ENCODE peak calls at places on chromosomes 16 and 17, in eight cellular contexts. T, R, O, I, J, S, F and Y are unnamed samples.

GRCh38 chr16:5769513-5769912 is 671.9 kb upstream of the EEF2KMT start:
- DNase-seq in F (no peak), S (no peak), I (no peak), J (no peak), R (no peak), T (no peak), O (no peak), Y (no peak)

GRCh38 chr16:76277099-76278030 is at the start of gene CNTNAP4:
- DNase-seq in R (no peak), S (no peak), F (peak), T (no peak), I (no peak), J (no peak), O (no peak), Y (no peak)

GRCh38 chr16:90034504-90034903 is 15.2 kb upstream of the DBNDD1 start:
- DNase-seq in R (no peak), F (no peak), S (no peak), J (no peak), O (no peak), T (no peak), I (no peak), Y (no peak)

GRCh38 chr17:44913676-44914075 is 1.6 kb downstream of the GFAP start:
- DNase-seq in F (no peak), S (no peak), O (no peak), I (no peak), T (no peak), R (no peak), J (no peak), Y (peak)

GRCh38 chr17:50290074-50290702 is 15.9 kb downstream of the TMEM92 start:
- DNase-seq in F (peak), R (no peak), T (no peak), I (peak), J (no peak), S (peak), O (peak), Y (no peak)

GRCh38 chr17:31581491-31581890 is 190.0 kb downstream of the RAB11FIP4 start:
- DNase-seq in R (no peak), S (no peak), F (no peak), O (no peak), T (no peak), J (no peak), I (peak), Y (no peak)

GRCh38 chr17:72119963-72120877 is 600 bp upstream of the SOX9 start:
- DNase-seq in F (peak), J (peak), S (peak), I (peak), R (peak), T (no peak), O (no peak), Y (peak)

GRCh38 chr16:57707331-57707730 is 12.7 kb downstream of the DRC7 start:
- DNase-seq in R (no peak), I (no peak), S (no peak), J (no peak), F (no peak), O (no peak), T (no peak), Y (no peak)

GRCh38 chr17:36888236-36888957 is 48.9 kb upstream of the LHX1 start:
- DNase-seq in J (no peak), S (no peak), R (no peak), I (no peak), O (no peak), T (no peak), F (no peak), Y (no peak)

GRCh38 chr16:78563905-78564304 is 464.5 kb downstream of the WWOX start:
- DNase-seq in J (no peak), T (no peak), R (no peak), I (no peak), O (no peak), S (peak), F (no peak), Y (no peak)

GRCh38 chr16:88451586-88452484 is 1.2 kb upstream of the ZFPM1 start:
- DNase-seq in T (no peak), O (no peak), S (no peak), F (no peak), R (no peak), J (no peak), I (no peak), Y (no peak)

GRCh38 chr17:80029235-80029974 is 6.3 kb downstream of the TBC1D16 start:
- DNase-seq in I (no peak), S (no peak), R (no peak), T (no peak), F (no peak), O (no peak), J (no peak), Y (no peak)

GRCh38 chr16:89096768-89097527 is 3.3 kb downstream of the ACSF3 start:
- DNase-seq in J (no peak), R (no peak), O (no peak), F (no peak), I (no peak), T (no peak), S (no peak), Y (no peak)

GRCh38 chr16:88466175-88466862 is 13.2 kb downstream of the ZFPM1 start:
- DNase-seq in T (no peak), J (no peak), F (no peak), S (no peak), I (no peak), O (no peak), R (peak), Y (peak)

GRCh38 chr17:62219500-62219899 is 154.4 kb upstream of the MED13 start:
- DNase-seq in S (no peak), O (no peak), F (no peak), R (no peak), J (no peak), T (no peak), I (no peak), Y (no peak)

GRCh38 chr16:48067388-48067787 is 88.4 kb downstream of the ABCC12 start:
- DNase-seq in O (no peak), S (no peak), T (no peak), I (no peak), F (no peak), R (no peak), J (no peak), Y (no peak)

GRCh38 chr17:3589784-3590183 is 19.4 kb downstream of the TRPV1 start:
- DNase-seq in I (no peak), T (no peak), R (no peak), J (no peak), O (no peak), S (no peak), F (no peak), Y (no peak)

GRCh38 chr16:86382067-86382773 is 128.1 kb upstream of the FOXF1 start:
- DNase-seq in T (no peak), R (no peak), O (no peak), J (no peak), F (no peak), S (no peak), I (no peak), Y (no peak)

GRCh38 chr17:14201595-14201994 is 35.1 kb downstream of the CDRT15 start:
- DNase-seq in I (no peak), T (no peak), S (no peak), O (no peak), J (no peak), F (no peak), R (no peak), Y (no peak)

GRCh38 chr17:58758890-58759289 is 3.2 kb downstream of the PPM1E start:
- DNase-seq in S (no peak), R (no peak), I (no peak), J (no peak), F (no peak), O (no peak), T (no peak), Y (no peak)

GRCh38 chr17:28112199-28112995 is 69.9 kb downstream of the NLK start:
- DNase-seq in R (no peak), F (no peak), T (no peak), S (no peak), I (no peak), O (no peak), J (no peak), Y (no peak)

GRCh38 chr17:39551879-39552278 is 55.8 kb downstream of the NEUROD2 start:
- DNase-seq in O (no peak), I (no peak), T (no peak), F (no peak), J (no peak), S (no peak), R (no peak), Y (no peak)

GRCh38 chr16:66342294-66342900 is 24.1 kb upstream of the CDH5 start:
- DNase-seq in O (peak), I (no peak), S (no peak), F (no peak), T (no peak), R (peak), J (peak), Y (peak)

GRCh38 chr17:34562387-34562786 is 17.0 kb upstream of the TMEM132E start:
- DNase-seq in S (no peak), T (no peak), R (no peak), I (no peak), F (no peak), J (no peak), O (peak), Y (no peak)
- TF ChIP-seq CTCF in S (no peak), T (peak), R (peak), I (peak), F (peak), J (peak), O (peak), Y (no peak)

GRCh38 chr17:48211787-48212186 is 104.2 kb downstream of the SNX11 start:
- DNase-seq in S (no peak), R (no peak), O (no peak), J (no peak), T (no peak), I (no peak), F (no peak), Y (no peak)
- TF ChIP-seq CTCF in S (no peak), R (no peak), O (no peak), J (no peak), T (no peak), I (no peak), F (no peak), Y (no peak)

GRCh38 chr17:59856859-59857794 is 35.6 kb downstream of the TUBD1 start:
- DNase-seq in I (peak), J (no peak), F (no peak), R (no peak), S (no peak), T (no peak), O (peak), Y (no peak)

GRCh38 chr17:59863607-59864006 is 29.1 kb downstream of the TUBD1 start:
- DNase-seq in R (no peak), J (no peak), O (no peak), T (no peak), I (no peak), S (no peak), F (no peak), Y (no peak)

GRCh38 chr17:59858167-59858790 is 34.5 kb downstream of the TUBD1 start:
- DNase-seq in R (no peak), I (no peak), S (no peak), F (no peak), T (no peak), O (no peak), J (no peak), Y (no peak)

DNA sequence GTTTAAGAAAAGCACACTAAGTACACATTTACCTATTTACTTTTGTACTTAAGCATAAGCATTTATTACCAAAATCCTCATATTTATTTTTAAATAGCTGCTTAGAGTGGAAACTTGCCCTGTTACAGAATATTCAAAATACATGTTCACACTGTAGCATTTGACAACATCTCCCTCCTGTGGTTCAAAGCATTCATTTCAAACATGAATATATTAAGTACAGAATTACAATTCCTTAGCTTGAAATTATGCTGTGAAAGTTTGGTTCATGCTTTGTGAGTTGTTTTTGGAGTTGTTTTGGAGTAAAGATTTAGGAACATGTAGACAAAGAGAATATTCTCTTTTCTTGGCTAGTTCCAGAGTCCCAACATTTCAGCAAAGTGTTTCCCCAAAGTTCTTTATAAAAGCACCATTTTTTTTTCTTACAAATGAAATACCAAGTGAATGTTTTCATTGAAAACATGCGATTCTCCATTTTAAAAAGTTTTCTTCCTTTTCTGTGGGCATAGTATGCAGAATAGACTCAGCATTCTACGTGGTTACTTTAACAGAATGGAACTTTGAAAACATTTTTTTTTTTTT is 33.2 kb downstream of the TUBD1 start:
- DNase-seq in S (no peak), I (no peak), R (no peak), F (no peak), T (no peak), O (peak), J (no peak), Y (peak)
- TF ChIP-seq CTCF in S (peak), I (peak), R (no peak), F (peak), T (peak), O (peak), J (peak), Y (peak)

DNA sequence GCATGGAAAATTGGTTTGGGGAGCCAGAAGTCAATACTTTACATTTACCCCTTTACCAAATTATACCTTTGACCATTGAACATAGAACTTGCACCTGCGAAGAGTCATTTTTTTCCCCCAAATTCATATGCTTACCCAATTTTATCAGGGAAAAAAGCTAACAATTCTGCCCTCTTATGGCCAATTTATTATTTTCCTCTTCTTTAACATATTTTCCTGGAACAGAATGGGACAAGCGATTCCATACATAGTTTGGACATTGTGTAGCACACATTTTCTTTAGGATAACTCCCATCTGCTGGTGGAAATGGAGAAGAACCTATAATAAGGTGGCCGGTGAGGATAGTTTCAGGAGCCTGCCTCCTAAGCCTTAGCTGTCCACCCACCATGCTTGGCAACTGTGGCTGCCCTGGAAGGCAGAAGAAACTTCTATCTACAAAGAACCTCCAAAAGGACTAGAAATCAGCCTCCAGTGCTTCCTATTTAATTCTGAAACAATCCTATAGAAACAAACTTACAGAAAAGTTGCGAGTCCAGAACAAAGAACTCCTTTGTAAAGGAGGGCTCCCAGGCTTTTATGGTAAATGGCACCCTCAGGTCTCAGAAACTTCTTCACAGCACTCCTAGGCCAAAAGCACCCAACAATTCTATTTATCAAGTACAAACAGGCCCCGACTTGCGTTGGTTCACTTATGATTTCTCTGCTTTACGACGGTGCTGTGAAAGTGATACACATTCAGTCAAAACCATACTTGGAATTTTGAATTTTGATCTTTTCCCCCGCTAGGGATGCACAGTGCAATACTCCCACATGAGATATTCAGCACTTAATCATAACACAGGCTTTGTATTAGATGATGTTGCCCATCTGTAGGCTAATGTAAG is 64.1 kb upstream of the CACNG4 start:
- DNase-seq in O (peak), R (no peak), I (no peak), J (no peak), T (no peak), S (peak), F (no peak), Y (no peak)
- TF ChIP-seq CTCF in O (peak), R (no peak), I (peak), J (peak), T (no peak), S (peak), F (peak), Y (no peak)

DNA sequence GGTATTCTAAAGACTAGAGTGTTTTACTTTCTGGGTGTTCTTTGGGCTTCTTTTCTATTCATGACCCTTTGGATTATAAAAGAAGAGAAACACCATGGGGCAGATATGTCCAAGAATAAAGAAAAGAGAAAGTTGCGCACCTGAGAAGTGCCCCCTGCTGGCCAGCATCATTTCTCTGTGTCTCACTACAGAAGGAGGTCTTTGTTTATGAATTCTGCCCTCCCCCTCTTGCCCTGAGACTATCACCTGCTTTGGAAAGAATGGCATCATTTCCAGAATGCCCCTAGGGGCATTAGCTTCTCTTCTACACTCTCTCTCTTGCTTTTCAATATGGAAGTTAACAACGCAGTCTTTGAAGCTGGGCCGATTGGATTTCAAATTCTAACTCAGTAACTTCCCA is 45.0 kb downstream of the CDH13 start:
- DNase-seq in F (no peak), R (no peak), O (no peak), S (no peak), J (no peak), T (no peak), I (no peak), Y (no peak)
- TF ChIP-seq CTCF in F (no peak), R (peak), O (peak), S (no peak), J (peak), T (peak), I (peak), Y (peak)

DNA sequence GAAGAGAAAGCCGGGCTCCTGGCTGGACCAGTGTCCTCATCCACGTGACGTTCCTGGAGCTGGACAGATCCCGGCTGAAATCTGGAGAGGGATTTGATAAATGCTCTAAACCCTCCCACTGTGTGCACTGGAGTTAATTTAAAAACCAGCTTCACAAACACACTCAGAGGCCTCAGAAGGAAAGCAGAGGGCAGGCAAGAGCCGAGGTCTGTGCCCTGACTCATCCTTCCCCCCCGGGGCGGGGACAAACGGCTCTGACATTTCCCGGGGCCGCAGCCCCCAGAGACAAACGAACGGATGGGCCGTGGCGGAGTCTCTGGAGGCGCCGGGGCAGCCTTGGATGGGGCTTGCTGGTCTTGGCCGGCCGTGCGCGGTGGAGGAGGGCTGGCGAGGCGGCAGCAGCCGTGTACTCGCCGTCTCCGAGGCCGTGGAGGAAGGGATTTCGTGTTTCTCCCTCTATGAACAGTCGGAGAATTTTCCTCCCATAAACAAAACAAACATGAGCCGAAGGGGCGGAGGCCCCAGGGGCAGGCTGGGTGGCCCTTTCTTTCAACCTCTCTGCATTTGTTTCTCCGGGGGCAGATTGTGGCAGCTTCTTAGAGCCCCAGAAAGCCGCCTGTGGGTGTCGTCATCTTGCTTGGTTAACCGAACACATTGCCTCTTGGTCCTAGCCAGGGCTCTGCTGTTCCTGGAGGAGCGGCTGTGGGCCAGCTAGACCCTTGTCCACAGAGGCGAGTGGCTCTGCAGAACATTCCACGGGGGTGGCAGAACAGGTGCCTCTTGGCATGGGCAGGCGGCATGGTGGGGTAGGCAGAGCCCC is 94.3 kb downstream of the NTN1 start:
- DNase-seq in S (no peak), J (no peak), F (peak), T (no peak), R (no peak), O (peak), I (no peak), Y (peak)
- TF ChIP-seq CTCF in S (no peak), J (no peak), F (no peak), T (peak), R (no peak), O (peak), I (no peak), Y (peak)

GRCh38 chr17:74277935-74278334 is 3.9 kb downstream of the DNAI2 start:
- DNase-seq in O (no peak), F (no peak), T (no peak), J (no peak), S (no peak), R (no peak), I (no peak), Y (no peak)
- TF ChIP-seq CTCF in O (no peak), F (no peak), T (no peak), J (no peak), S (no peak), R (no peak), I (no peak), Y (no peak)

GRCh38 chr16:1564325-1564724 is 30.9 kb downstream of the TMEM204 start:
- DNase-seq in S (no peak), F (no peak), R (no peak), T (no peak), J (no peak), O (no peak), I (no peak), Y (no peak)
- TF ChIP-seq CTCF in S (no peak), F (no peak), R (no peak), T (peak), J (peak), O (peak), I (peak), Y (no peak)